ENCODE peak calls at places on chromosome 7, in four cellular contexts. C is breast epithelium, W is lower lobe of right lung, I is psoas muscle. Z is an unnamed sample. For H3K4me1, the result is how much of the 10 kb centered on the place peaks cover.

GRCh38 chr7:37048674-37049073 is 324.4 kb upstream of the AOAH start:
- DNase-seq in C (no peak), W (no peak), I (no peak), Z (no peak)

GRCh38 chr7:37944737-37945054 is 24.3 kb downstream of the EPDR1 start:
- DNase-seq in C (no peak), W (no peak), I (no peak), Z (no peak)

GRCh38 chr7:105786520-105786919 is 89.9 kb downstream of the ATXN7L1 start:
- DNase-seq in C (no peak), W (no peak), I (no peak), Z (no peak)

GRCh38 chr7:150368884-150369739 is 490 bp downstream of the REPIN1 start:
- DNase-seq in C (peak), W (peak), I (peak), Z (peak)

GRCh38 chr7:38367301-38367700 is 93.9 kb upstream of the TARP start:
- DNase-seq in C (no peak), W (no peak), I (no peak), Z (no peak)

GRCh38 chr7:38563736-38564135 is 67.4 kb downstream of the AMPH start:
- DNase-seq in C (no peak), W (no peak), I (no peak), Z (no peak)

GRCh38 chr7:74003609-74004008 is 24.4 kb upstream of the ELN start:
- DNase-seq in C (no peak), W (no peak), I (no peak), Z (no peak)

GRCh38 chr7:141460781-141461715 is 90.2 kb upstream of the AGK start:
- DNase-seq in C (no peak), W (no peak), I (no peak), Z (no peak)

GRCh38 chr7:156733638-156734037 is 93.1 kb downstream of the RNF32 start:
- DNase-seq in C (no peak), W (no peak), I (no peak), Z (no peak)

GRCh38 chr7:52525772-52526341 is 509.6 kb upstream of the POM121L12 start:
- DNase-seq in C (no peak), W (no peak), I (no peak), Z (no peak)

GRCh38 chr7:134365341-134366054 is 48.8 kb upstream of the SLC35B4 start:
- DNase-seq in C (no peak), W (no peak), I (no peak), Z (no peak)

GRCh38 chr7:70289067-70289466 is 690.8 kb downstream of the AUTS2 start:
- DNase-seq in C (no peak), W (no peak), I (no peak), Z (no peak)

GRCh38 chr7:4216016-4216415 is 466.1 kb upstream of the FOXK1 start:
- DNase-seq in C (peak), W (no peak), I (no peak), Z (no peak)

GRCh38 chr7:32900415-32900814 is 8.9 kb upstream of the KBTBD2 start:
- DNase-seq in C (no peak), W (no peak), I (no peak), Z (no peak)

GRCh38 chr7:32910195-32910594 is 18.6 kb upstream of the KBTBD2 start:
- DNase-seq in C (no peak), W (no peak), I (no peak), Z (no peak)

GRCh38 chr7:32901629-32902028 is 10.1 kb upstream of the KBTBD2 start:
- DNase-seq in C (no peak), W (no peak), I (no peak), Z (no peak)

GRCh38 chr7:32905175-32905662 is 13.7 kb upstream of the KBTBD2 start:
- DNase-seq in C (no peak), W (peak), I (no peak), Z (no peak)
- TF ChIP-seq CTCF in C (no peak), W (no peak), I (no peak), Z (no peak)

GRCh38 chr7:151759591-151760042 is 117.3 kb downstream of the PRKAG2 start:
- DNase-seq in C (peak), W (no peak), I (peak), Z (no peak)
- H3K4me1 ChIP-seq in C (under half), W (under half), I (under half), Z (under half)

DNA sequence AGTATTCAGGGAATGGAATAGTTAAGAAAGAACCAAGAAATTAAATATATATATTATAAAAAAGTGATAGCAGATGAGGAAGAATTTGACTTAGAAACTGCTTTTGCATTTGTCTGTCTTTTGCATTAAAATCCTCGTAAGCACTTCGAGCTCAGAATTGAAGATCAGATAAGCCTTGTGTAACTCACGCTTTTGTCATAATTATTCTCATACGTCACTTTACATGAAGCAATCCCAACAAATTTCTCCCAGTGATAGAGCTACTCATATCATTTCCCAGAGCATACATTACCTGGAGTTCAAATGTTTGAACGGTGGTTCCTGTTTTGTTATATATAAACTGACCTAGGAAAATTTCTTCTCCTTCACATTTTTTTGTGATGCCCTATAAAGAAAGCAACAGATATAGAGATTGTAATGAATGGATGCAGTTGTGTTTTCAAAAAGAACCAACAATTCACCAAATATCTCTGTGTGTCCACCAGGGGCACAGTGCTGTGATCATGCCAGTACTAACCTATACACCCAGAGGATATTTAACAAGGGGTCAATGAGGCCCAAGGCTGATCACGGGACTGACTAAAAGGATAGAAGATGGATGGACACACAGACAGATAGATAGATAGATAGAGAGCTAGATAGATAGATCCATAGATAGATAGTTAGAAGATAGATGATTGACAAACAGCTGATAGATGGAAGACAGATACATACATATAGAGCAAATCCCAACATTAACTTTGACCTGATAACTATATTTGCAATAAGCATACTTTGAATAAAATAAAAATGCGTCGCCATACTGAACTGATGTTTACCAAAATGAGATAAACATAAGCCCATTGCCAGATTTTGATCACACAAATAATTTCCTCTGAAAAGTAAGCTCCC is 9.3 kb upstream of the HUS1 start:
- DNase-seq in C (no peak), W (no peak), I (no peak), Z (no peak)
- TF ChIP-seq CTCF in C (no peak), W (no peak), I (no peak), Z (no peak)

DNA sequence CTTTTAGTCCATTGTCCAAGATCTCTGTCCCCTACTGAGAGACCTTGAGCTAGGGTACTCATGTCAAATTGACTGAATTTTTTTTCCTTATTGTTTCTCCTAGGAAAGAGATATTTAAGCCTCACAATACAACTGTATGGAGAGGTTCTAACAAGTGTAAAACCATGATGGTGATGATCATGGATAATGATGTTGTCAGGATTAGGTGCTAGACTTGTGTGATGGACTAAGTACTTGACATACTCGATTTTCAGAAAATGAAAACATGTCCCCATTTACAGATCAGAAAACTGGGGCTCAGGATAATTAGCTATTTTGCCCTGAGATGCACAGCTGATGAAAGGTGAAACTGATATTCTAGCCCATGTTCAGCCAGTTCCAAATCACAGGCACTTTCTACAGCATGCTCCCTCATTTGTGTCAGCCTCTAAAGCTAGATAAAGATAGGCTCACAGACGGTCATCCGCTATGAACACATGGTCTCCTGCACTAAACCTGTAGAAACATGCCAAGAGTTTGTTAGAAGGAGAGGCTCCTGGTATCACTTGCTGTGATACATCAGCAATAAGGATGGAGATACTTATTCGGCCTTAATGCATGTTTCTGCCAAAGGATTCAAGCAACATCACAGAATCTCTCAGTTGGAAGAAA is 67.6 kb downstream of the CREB3L2 start:
- DNase-seq in C (no peak), W (no peak), I (no peak), Z (no peak)
- H3K4me1 ChIP-seq in C (under half), W (half or more), I (under half), Z (half or more)

GRCh38 chr7:157759246-157759805 is 422.5 kb downstream of the DNAJB6 start:
- DNase-seq in C (no peak), W (peak), I (no peak), Z (no peak)
- TF ChIP-seq CTCF in C (no peak), W (no peak), I (no peak), Z (no peak)

GRCh38 chr7:107939472-107940145 is 48.6 kb downstream of the DLD start:
- DNase-seq in C (no peak), W (peak), I (peak), Z (peak)

GRCh38 chr7:107940951-107941350 is 50.0 kb downstream of the DLD start:
- DNase-seq in C (no peak), W (no peak), I (no peak), Z (no peak)

GRCh38 chr7:107940146-107940489 is 49.1 kb downstream of the DLD start:
- DNase-seq in C (no peak), W (no peak), I (no peak), Z (no peak)

GRCh38 chr7:107937514-107937913 is 46.5 kb downstream of the DLD start:
- DNase-seq in C (no peak), W (no peak), I (no peak), Z (no peak)

DNA sequence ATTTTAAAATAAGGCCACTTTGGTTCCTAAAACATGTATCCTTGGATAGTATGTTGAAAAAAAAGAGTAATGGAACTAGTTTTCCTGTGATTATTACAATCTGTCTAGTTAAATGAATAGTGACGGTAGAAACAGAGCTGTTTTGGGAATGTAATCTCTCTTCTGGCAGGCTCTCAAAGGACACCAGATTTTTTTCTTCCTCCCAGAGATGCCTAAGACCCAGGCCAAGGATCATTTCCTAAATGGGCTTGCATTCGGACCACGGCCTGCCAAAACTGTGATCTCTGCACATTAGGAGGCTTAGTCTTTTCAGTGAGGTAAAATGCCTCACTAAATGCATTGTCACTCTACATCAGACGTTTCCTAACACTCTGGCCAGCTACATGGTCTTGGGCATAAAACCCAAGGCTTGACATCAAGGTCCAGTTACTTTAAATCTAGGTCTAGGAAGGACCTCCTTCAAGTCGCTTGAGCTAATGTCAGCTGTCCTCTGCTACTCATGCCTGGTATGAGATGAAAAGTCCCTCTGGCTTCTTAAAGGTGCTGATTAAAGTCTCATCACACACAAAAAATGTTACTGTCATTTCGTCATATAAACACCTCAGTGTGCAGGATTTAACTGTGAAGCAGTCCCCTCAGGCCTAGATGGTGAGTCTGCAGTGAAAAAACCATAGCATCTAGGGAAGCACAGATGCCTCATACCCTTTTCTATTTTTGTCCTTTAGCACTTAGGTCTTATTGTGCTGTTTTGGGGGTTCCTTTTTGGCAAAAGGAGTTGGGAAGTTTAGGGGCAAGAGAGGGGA is 47.7 kb downstream of the DLD start:
- DNase-seq in C (no peak), W (no peak), I (no peak), Z (peak)
- H3K4me1 ChIP-seq in C (under half), W (under half), I (under half), Z (under half)

GRCh38 chr7:98922392-98923107 is 44.2 kb downstream of the TRRAP start:
- DNase-seq in C (peak), W (peak), I (no peak), Z (peak)
- TF ChIP-seq CTCF in C (no peak), W (no peak), I (no peak), Z (peak)

GRCh38 chr7:94913391-94913790 is 6.0 kb downstream of the PPP1R9A start:
- DNase-seq in C (no peak), W (no peak), I (no peak), Z (no peak)
- H3K4me1 ChIP-seq in C (under half), W (under half), I (under half), Z (under half)

DNA sequence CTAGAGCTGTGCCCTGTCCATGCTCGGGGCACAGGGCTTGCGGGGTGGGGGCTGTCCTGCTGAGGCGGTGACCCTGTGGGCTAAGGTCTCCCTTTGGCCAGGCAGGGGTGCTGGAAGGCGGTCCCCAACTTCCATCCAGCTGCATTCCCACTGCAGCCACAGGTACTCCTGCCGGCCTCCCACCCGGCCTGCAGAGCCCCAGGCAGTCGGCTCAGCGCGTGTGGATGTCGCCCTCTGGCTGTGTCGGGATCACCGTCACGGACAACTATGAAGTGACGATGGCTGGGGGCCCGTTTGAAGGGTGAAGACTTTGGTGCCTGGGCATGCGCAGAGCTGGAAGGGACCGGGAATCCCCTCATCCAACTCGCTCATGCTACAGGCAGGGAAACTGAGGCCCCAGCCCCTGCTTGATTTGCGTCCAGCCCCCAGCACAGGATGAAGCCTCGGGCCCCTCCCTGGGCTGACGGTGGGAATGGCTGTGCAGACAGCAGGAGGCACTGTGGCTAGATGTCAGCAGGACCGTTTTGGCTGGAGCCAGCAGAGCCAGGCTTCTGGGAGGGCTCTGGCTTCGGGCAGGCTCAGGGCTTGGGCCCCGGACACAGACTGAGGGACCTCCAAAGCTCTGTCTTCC is 2.3 kb upstream of the TMEM184A start:
- DNase-seq in C (no peak), W (peak), I (peak), Z (no peak)
- TF ChIP-seq CTCF in C (no peak), W (peak), I (peak), Z (peak)

GRCh38 chr7:82471351-82472020 is 27.9 kb upstream of the CACNA2D1 start:
- DNase-seq in C (no peak), W (no peak), I (no peak), Z (no peak)
- H3K4me1 ChIP-seq in C (under half), W (under half), I (under half), Z (under half)